ENCODE peak calls at places on chromosomes 12 and 14, in seven cellular contexts. J is GM23338, U is OCI-LY7, P is GM23248, N is neural progenitor cell, W is HCT116, Y is SK-N-SH. S is an unnamed sample.

GRCh38 chr14:99755629-99756603 is 37.3 kb upstream of the EML1 start:
- DNase-seq in J (no peak), U (no peak), P (peak; percentile 95), N (no peak), W (no peak), Y (no peak), S (peak; percentile 86)

GRCh38 chr12:98894412-98895085 is 249.5 kb downstream of the APAF1 start:
- DNase-seq in J (peak; percentile 74), U (no peak), P (peak; percentile 9), N (peak; percentile 70), W (no peak), Y (peak; percentile 75), S (no peak)

GRCh38 chr14:24861083-24861630 is 188.8 kb downstream of the STXBP6 start:
- DNase-seq in J (no peak), U (no peak), P (peak; percentile 70), N (no peak), W (no peak), Y (no peak), S (no peak)

GRCh38 chr14:33834101-33834955 is 116.5 kb downstream of the EGLN3 start:
- DNase-seq in J (peak; percentile 27), U (no peak), P (no peak), N (no peak), W (no peak), Y (no peak), S (no peak)

GRCh38 chr12:53499261-53500118 is at the start of gene MAP3K12:
- DNase-seq in J (peak; percentile 86), U (peak; percentile 76), P (peak; percentile 85), N (peak; percentile 89), W (no peak), Y (peak; percentile 79), S (peak; percentile 42)

GRCh38 chr12:51013441-51013840 is 12.7 kb downstream of the SLC11A2 start:
- DNase-seq in J (no peak), U (no peak), P (no peak), N (no peak), W (no peak), Y (no peak), S (no peak)

GRCh38 chr12:102634216-102634615 is 153.9 kb upstream of the IGF1 start:
- DNase-seq in J (no peak), U (no peak), P (peak; percentile 82), N (no peak), W (no peak), Y (no peak), S (no peak)

GRCh38 chr12:639566-639965 is 23.7 kb downstream of the NINJ2 start:
- DNase-seq in J (no peak), U (no peak), P (no peak), N (no peak), W (no peak), Y (no peak), S (no peak)

GRCh38 chr12:65876898-65877721 is 52.8 kb downstream of the HMGA2 start:
- DNase-seq in J (peak; percentile 74), U (no peak), P (no peak), N (peak; percentile 60), W (no peak), Y (no peak), S (peak; percentile 35)

GRCh38 chr12:50055831-50056628 is 1.4 kb upstream of the ASIC1 start:
- DNase-seq in J (peak; percentile 84), U (peak; percentile 71), P (peak; percentile 69), N (peak; percentile 82), W (peak; percentile 48), Y (peak; percentile 86), S (peak; percentile 58)

GRCh38 chr14:104931771-104932675 is 7.3 kb downstream of the PLD4 start:
- DNase-seq in J (peak; percentile 57), U (no peak), P (no peak), N (peak; percentile 45), W (no peak), Y (no peak), S (no peak)

GRCh38 chr14:104933721-104934379 is 9.2 kb downstream of the PLD4 start:
- DNase-seq in J (peak; percentile 38), U (no peak), P (no peak), N (no peak), W (no peak), Y (peak; percentile 71), S (no peak)

GRCh38 chr14:104931323-104931770 is 6.7 kb downstream of the PLD4 start:
- DNase-seq in J (no peak), U (no peak), P (no peak), N (no peak), W (no peak), Y (no peak), S (no peak)

GRCh38 chr14:104934380-104934733 is 9.7 kb downstream of the PLD4 start:
- DNase-seq in J (no peak), U (no peak), P (no peak), N (no peak), W (no peak), Y (no peak), S (no peak)

DNA sequence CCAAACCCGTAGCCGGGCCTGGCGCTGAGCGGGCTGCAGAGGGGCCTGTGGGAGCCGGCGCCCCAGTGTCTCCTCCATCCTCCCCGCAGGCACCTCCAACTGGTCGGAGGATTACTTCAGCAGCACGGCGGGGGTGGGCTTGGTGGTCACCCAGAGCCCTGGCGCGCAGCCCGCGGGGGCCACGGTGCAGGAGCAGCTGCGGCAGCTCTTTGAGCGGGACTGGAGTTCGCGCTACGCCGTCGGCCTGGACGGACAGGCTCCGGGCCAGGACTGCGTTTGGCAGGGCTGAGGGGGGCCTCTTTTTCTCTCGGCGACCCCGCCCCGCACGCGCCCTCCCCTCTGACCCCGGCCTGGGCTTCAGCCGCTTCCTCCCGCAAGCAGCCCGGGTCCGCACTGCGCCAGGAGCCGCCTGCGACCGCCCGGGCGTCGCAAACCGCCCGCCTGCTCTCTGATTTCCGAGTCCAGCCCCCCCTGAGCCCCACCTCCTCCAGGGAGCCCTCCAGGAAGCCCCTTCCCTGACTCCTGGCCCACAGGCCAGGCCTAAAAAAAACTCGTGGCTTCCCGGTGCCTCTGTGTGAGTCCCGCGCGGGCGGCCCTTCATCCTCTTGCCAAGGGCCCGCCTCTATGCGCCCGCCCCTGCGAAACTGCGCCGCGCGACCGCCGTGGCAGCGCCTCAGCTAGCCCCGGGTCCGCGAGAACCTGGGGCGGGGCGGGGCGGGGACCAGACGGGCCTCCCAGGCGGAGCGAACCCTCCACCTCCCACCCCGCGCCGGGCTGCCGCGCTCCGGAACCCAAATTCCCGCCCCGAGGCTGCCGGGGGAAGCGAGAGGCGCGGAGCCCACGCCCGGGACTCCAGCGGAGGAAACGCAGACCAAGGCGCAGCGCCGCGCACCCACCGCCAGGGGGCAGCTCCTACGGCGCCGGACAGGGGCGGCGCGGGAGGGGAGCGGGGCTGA is 8.3 kb downstream of the PLD4 start:
- DNase-seq in J (peak; percentile 87), U (peak; percentile 47), P (peak; percentile 91), N (peak; percentile 93), W (peak; percentile 38), Y (peak; percentile 97), S (peak; percentile 93)
- H3K4me3 ChIP-seq in J (peak overlapping the region; percentile 61), U (no peak overlapping the region), P (peak overlapping the region; percentile 72), N (peak overlapping the region; percentile 54), W (peak overlapping the region; percentile 34), Y (peak overlapping the region; percentile 53), S (peak overlapping the region; percentile 64)

DNA sequence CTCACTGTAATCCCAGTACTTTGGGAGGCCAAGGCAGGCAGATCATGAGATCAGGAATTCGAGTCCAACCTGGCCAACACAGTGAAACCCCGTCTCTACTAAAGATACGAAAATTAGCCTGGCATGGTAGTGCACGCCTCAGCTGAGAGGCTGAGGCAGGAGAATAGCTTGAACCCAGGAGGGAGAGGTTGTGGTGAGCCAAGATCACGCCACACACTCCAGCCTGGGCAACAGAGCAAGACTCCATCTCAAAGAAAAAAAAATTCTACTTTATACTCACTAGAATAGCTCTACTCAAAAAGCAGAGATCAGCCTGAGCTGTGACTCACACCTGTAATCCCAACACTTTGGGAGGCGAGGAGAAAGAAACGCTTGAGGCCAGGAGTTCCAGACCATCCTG is 17.1 kb downstream of the NUMB start:
- DNase-seq in J (no peak), U (no peak), P (no peak), N (no peak), W (no peak), Y (no peak), S (no peak)
- H3K27ac ChIP-seq in J (no peak overlapping the region), U (no peak overlapping the region), P (no peak overlapping the region), N (no peak overlapping the region), W (no peak overlapping the region), Y (no peak overlapping the region), S (no peak overlapping the region)

GRCh38 chr12:118778077-118778476 is 203.3 kb upstream of the SRRM4 start:
- DNase-seq in J (no peak), U (no peak), P (no peak), N (no peak), W (no peak), Y (no peak), S (no peak)

GRCh38 chr12:118777550-118777949 is 203.8 kb upstream of the SRRM4 start:
- DNase-seq in J (no peak), U (no peak), P (no peak), N (no peak), W (no peak), Y (no peak), S (no peak)

DNA sequence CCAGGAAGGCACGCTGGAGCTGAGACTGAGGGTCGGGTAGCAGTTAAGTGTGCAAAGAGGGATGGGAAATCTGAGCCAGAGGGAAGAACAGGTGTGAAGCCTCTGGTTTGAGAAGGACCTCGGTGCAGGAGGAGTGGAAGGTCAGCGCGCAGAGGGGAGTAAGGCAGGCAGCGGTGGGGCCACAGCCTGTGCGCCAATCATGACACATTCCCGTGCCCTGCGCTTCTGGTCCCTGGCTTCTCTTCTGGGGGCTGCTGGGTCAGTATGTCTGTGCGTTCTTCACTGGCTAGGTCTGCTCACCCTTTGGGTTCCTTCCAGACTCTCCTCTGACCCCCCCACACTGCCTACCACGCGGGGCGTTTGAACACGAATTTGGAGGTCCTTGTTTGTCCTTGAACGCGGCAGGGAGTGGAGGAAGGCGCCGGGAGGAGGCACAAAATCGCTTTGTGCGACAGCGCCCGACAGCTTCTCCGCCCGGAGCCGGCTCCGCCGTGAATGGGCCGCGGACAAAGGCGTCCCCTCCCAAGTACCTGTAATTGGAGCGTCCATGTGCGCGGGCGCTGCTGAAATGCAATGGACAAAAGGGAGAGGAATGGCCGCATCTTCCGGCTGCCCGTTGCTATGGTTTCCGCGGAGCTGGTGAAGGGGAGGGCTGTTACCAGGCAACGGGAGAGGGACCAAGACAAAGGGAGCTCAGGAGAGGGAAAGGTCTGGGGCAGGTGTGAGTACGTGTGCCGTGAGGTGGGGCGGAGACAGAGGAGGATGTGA is 207.2 kb upstream of the SRRM4 start:
- DNase-seq in J (peak; percentile 99), U (no peak), P (no peak), N (peak; percentile 99), W (no peak), Y (peak; percentile 81), S (no peak)
- TF ChIP-seq EZH2phosphoT487 in J (no peak), U (no peak), P (no peak), N (no peak), W (no peak), Y (no peak), S (no peak)

GRCh38 chr14:69261761-69262331 is 1.9 kb downstream of the GALNT16 start:
- DNase-seq in J (peak; percentile 39), U (no peak), P (peak; percentile 55), N (peak; percentile 42), W (no peak), Y (peak; percentile 36), S (no peak)

GRCh38 chr14:69260979-69261605 is 1.1 kb downstream of the GALNT16 start:
- DNase-seq in J (peak; percentile 79), U (peak; percentile 55), P (peak; percentile 25), N (peak; percentile 79), W (no peak), Y (peak; percentile 91), S (peak; percentile 37)

GRCh38 chr14:69259176-69259530 is 805 bp upstream of the GALNT16 start:
- DNase-seq in J (no peak), U (no peak), P (no peak), N (no peak), W (no peak), Y (no peak), S (no peak)

GRCh38 chr14:69260246-69260978 is 454 bp downstream of the GALNT16 start:
- DNase-seq in J (peak; percentile 88), U (no peak), P (peak; percentile 59), N (peak; percentile 89), W (no peak), Y (peak; percentile 78), S (no peak)

GRCh38 chr14:69259531-69260245 is at the start of gene GALNT16:
- DNase-seq in J (peak; percentile 69), U (no peak), P (peak; percentile 59), N (peak; percentile 86), W (no peak), Y (peak; percentile 92), S (no peak)
- H3K4me3 ChIP-seq in J (peak within 1 kb of the TSS; percentile 80), U (no peak within 1 kb of the TSS), P (peak within 1 kb of the TSS; percentile 73), N (peak within 1 kb of the TSS; percentile 72), W (no peak within 1 kb of the TSS), Y (peak within 1 kb of the TSS; percentile 71), S (peak within 1 kb of the TSS; percentile 54)

S was measured in PC-3.